ENCODE peak calls at places on chromosomes 1 and 21, in nine cellular contexts. I is GM06990; Q is MCF 10A; D is B cell; P is stimulated activated CD4-positive, alpha-beta T cell treated with anti-CD3 and anti-CD28 coated beads, Interleukin-2, amount 100 ng/mL, for 48 hours; Y is activated gamma-delta T cell treated with Interleukin-2 at 50 U/mL for 16 hours; G is NCI-H2081; O is lower leg skin; J is heart right ventricle. N is an unnamed sample.

GRCh38 chr1:43348343-43348808 is 10.4 kb upstream of the CDC20 start:
- DNase-seq in Y (no peak), D (no peak), J (no peak), G (peak), P (no peak), I (no peak), O (peak), Q (peak), N (no peak)

GRCh38 chr1:243471754-243472725 is 216.2 kb downstream of the SDCCAG8 start:
- DNase-seq in O (no peak), Y (no peak), P (no peak), J (no peak), I (no peak), Q (no peak), D (no peak), G (no peak), N (no peak)

GRCh38 chr1:226371049-226371694 is 36.7 kb downstream of the PARP1 start:
- DNase-seq in Y (no peak), P (no peak), G (no peak), J (no peak), Q (no peak), O (peak), I (no peak), D (no peak), N (no peak)

GRCh38 chr1:57800341-57800740 is 376.5 kb upstream of the DAB1 start:
- DNase-seq in P (no peak), I (no peak), D (no peak), O (no peak), G (no peak), Q (no peak), J (no peak), Y (no peak), N (no peak)

GRCh38 chr1:212466913-212467650 is 34.4 kb downstream of the NENF start:
- DNase-seq in Y (no peak), I (no peak), J (no peak), O (no peak), Q (no peak), P (no peak), D (no peak), G (no peak), N (no peak)

GRCh38 chr1:14260480-14260879 is 338.0 kb upstream of the KAZN start:
- DNase-seq in G (no peak), P (no peak), Q (no peak), Y (no peak), I (no peak), D (no peak), O (no peak), J (no peak), N (no peak)

GRCh38 chr1:238466459-238466858 is 575.7 kb upstream of the ZP4 start:
- DNase-seq in Q (no peak), P (no peak), G (no peak), I (no peak), J (no peak), O (no peak), D (no peak), Y (no peak), N (no peak)

GRCh38 chr1:34790985-34791384 is 1.8 kb upstream of the GJA4 start:
- DNase-seq in G (no peak), P (no peak), O (peak), J (peak), I (no peak), Y (no peak), D (no peak), Q (no peak), N (no peak)

GRCh38 chr1:40267767-40268187 is 9.7 kb downstream of the ZMPSTE24 start:
- DNase-seq in G (no peak), Q (peak), D (no peak), J (no peak), O (no peak), I (no peak), P (no peak), Y (no peak), N (no peak)

GRCh38 chr1:31181515-31182343 is 58.0 kb downstream of the NKAIN1 start:
- DNase-seq in G (peak), J (peak), O (peak), Q (no peak), P (peak), D (peak), Y (peak), I (peak), N (peak)

GRCh38 chr1:185627136-185627535 is 107.1 kb upstream of the HMCN1 start:
- DNase-seq in D (no peak), J (no peak), P (no peak), O (no peak), I (no peak), Q (no peak), Y (no peak), G (no peak), N (no peak)

GRCh38 chr1:7224644-7225043 is 439.4 kb downstream of the CAMTA1 start:
- DNase-seq in O (peak), Y (no peak), I (no peak), P (no peak), J (peak), D (no peak), Q (peak), G (no peak), N (no peak)

GRCh38 chr1:2604156-2604853 is 17.7 kb downstream of the PRXL2B start:
- DNase-seq in D (no peak), I (no peak), P (no peak), Y (no peak), O (peak), Q (no peak), G (no peak), J (no peak), N (no peak)

GRCh38 chr21:39675595-39675994 is 62.9 kb downstream of the B3GALT5 start:
- DNase-seq in D (no peak), Q (no peak), Y (no peak), J (no peak), P (no peak), G (peak), O (peak), I (no peak), N (no peak)

GRCh38 chr1:206739411-206740076 is 31.0 kb upstream of the IL19 start:
- DNase-seq in Q (no peak), I (peak), O (no peak), G (no peak), J (no peak), P (no peak), D (no peak), Y (no peak), N (peak)

GRCh38 chr1:162145280-162145965 is 75.9 kb downstream of the NOS1AP start:
- DNase-seq in P (no peak), Y (no peak), I (no peak), D (no peak), J (no peak), G (peak), Q (no peak), O (no peak), N (no peak)

GRCh38 chr1:50981741-50982140 is 11.7 kb downstream of the CDKN2C start:
- DNase-seq in Y (no peak), P (no peak), I (no peak), O (no peak), G (peak), D (no peak), Q (no peak), J (no peak), N (no peak)

GRCh38 chr21:36512971-36513370 is 33.0 kb upstream of the CLDN14 start:
- DNase-seq in O (no peak), Y (no peak), P (no peak), Q (no peak), G (no peak), D (no peak), I (no peak), J (no peak), N (no peak)

GRCh38 chr1:225825606-225826005 is 15.7 kb downstream of the EPHX1 start:
- DNase-seq in I (no peak), Q (no peak), J (no peak), G (peak), P (no peak), Y (no peak), O (no peak), D (no peak), N (no peak)

GRCh38 chr1:89269277-89269676 is 3.4 kb downstream of the GBP5 start:
- DNase-seq in O (no peak), D (no peak), Q (no peak), Y (no peak), J (no peak), P (no peak), I (no peak), G (no peak), N (no peak)

GRCh38 chr1:202834771-202835547 is 24.2 kb downstream of the PCAT6 start:
- DNase-seq in I (no peak), D (no peak), O (no peak), J (no peak), Q (peak), P (no peak), Y (no peak), G (no peak), N (no peak)

GRCh38 chr1:156143765-156144489 is 9.5 kb upstream of the SEMA4A start:
- DNase-seq in J (no peak), D (no peak), Y (no peak), O (no peak), Q (peak), I (no peak), P (no peak), G (no peak), N (no peak)

GRCh38 chr1:40435471-40435870 is 14.8 kb upstream of the ZFP69B start:
- DNase-seq in Q (no peak), G (no peak), Y (no peak), I (no peak), D (no peak), O (no peak), P (no peak), J (no peak), N (no peak)

GRCh38 chr1:37151789-37152188 is 117.5 kb upstream of the GRIK3 start:
- DNase-seq in D (no peak), Y (no peak), G (no peak), J (no peak), O (peak), P (no peak), Q (no peak), I (no peak), N (no peak)

GRCh38 chr1:222095606-222096475 is 354.0 kb upstream of the DUSP10 start:
- DNase-seq in P (peak), D (peak), Y (peak), J (no peak), G (peak), O (peak), Q (peak), I (peak), N (peak)

GRCh38 chr1:113534130-113534817 is 144.0 kb downstream of the MAGI3 start:
- DNase-seq in Y (no peak), O (no peak), Q (no peak), I (no peak), G (no peak), J (no peak), D (no peak), P (no peak), N (no peak)

GRCh38 chr1:6281511-6282402 is 20.9 kb upstream of the GPR153 start:
- DNase-seq in P (no peak), O (no peak), Q (no peak), D (no peak), I (no peak), J (no peak), G (no peak), Y (no peak), N (no peak)

GRCh38 chr1:230858918-230859819 is 9.2 kb downstream of the C1orf198 start:
- DNase-seq in Y (no peak), P (no peak), D (no peak), Q (no peak), I (no peak), G (no peak), O (peak), J (no peak), N (no peak)

GRCh38 chr1:25568090-25568833 is 24.9 kb downstream of the LDLRAP1 start:
- DNase-seq in O (no peak), Q (peak), Y (no peak), D (no peak), G (no peak), P (no peak), I (no peak), J (no peak), N (no peak)

GRCh38 chr1:152502496-152503180 is 8.0 kb upstream of the LCE5A start:
- DNase-seq in I (no peak), P (no peak), Y (no peak), J (no peak), G (no peak), Q (peak), O (no peak), D (no peak), N (no peak)

GRCh38 chr1:208187499-208188041 is 56.6 kb downstream of the PLXNA2 start:
- DNase-seq in P (no peak), D (peak), G (no peak), O (no peak), J (no peak), Y (no peak), I (peak), Q (no peak), N (peak)

GRCh38 chr1:24302209-24302611 is 16.9 kb upstream of the GRHL3 start:
- DNase-seq in Y (no peak), O (no peak), D (no peak), P (no peak), I (no peak), Q (no peak), J (no peak), G (no peak), N (no peak)

GRCh38 chr21:34722684-34723300 is 54.0 kb downstream of the CLIC6 start:
- DNase-seq in Y (peak), Q (peak), J (no peak), I (no peak), P (peak), D (no peak), G (no peak), O (no peak), N (no peak)